ENCODE peak calls at places on chromosomes 2 and 18, in four cellular contexts. E is pancreas, P is heart right ventricle, H is prostate gland. V is an unnamed sample.
A peak's percentile ranks its signal among the peaks of the same experiment; 100 is the strongest.

GRCh38 chr2:2763351-2763997 is 432.4 kb upstream of the MYT1L start:
- DNase-seq in P (no peak), H (no peak), E (no peak), V (no peak)

GRCh38 chr2:237358721-237359595 is 55.0 kb downstream of the COL6A3 start:
- DNase-seq in E (no peak), H (no peak), P (no peak), V (no peak)

GRCh38 chr2:63866009-63866709 is 24.5 kb downstream of the UGP2 start:
- DNase-seq in E (no peak), P (no peak), H (no peak), V (no peak)

GRCh38 chr2:138787053-138787666 is 7.0 kb upstream of the NXPH2 start:
- DNase-seq in H (no peak), E (no peak), P (no peak), V (peak; percentile 25)

GRCh38 chr18:71443726-71444480 is 1100.2 kb downstream of the CBLN2 start:
- DNase-seq in P (no peak), H (no peak), E (no peak), V (no peak)

GRCh38 chr2:64133828-64134227 is 10.4 kb downstream of the PELI1 start:
- DNase-seq in E (no peak), P (no peak), H (no peak), V (no peak)

GRCh38 chr2:218027426-218028188 is 24.8 kb upstream of the TNS1 start:
- DNase-seq in P (no peak), H (no peak), E (no peak), V (no peak)

GRCh38 chr2:191255756-191256312 is 10.6 kb downstream of the MYO1B start:
- DNase-seq in H (no peak), P (no peak), E (no peak), V (no peak)

GRCh38 chr18:43422483-43422882 is 145.2 kb upstream of the SYT4 start:
- DNase-seq in P (no peak), E (no peak), H (no peak), V (peak; percentile 95)

GRCh38 chr18:41618135-41618534 is 336.9 kb upstream of the PIK3C3 start:
- DNase-seq in H (no peak), E (no peak), P (no peak), V (no peak)

GRCh38 chr2:219228026-219228744 is 1.3 kb downstream of the ATG9A start:
- DNase-seq in H (no peak), E (no peak), P (no peak), V (no peak)

GRCh38 chr2:28896906-28897305 is 2.4 kb downstream of the WDR43 start:
- DNase-seq in E (no peak), P (no peak), H (no peak), V (no peak)

GRCh38 chr2:237904806-237905599 is 45.6 kb downstream of the RAMP1 start:
- DNase-seq in H (no peak), E (no peak), P (peak; percentile 74), V (no peak)

GRCh38 chr2:224146356-224147160 is 107.5 kb upstream of the SERPINE2 start:
- DNase-seq in P (no peak), E (no peak), H (no peak), V (no peak)

GRCh38 chr18:67302043-67302442 is 214.5 kb downstream of the DSEL start:
- DNase-seq in E (no peak), P (no peak), H (no peak), V (no peak)

GRCh38 chr2:72955188-72956049 is 38.1 kb downstream of the EMX1 start:
- DNase-seq in H (no peak), E (no peak), P (no peak), V (no peak)

GRCh38 chr2:105502625-105503334 is 103.9 kb upstream of the FHL2 start:
- DNase-seq in H (no peak), P (no peak), E (no peak), V (no peak)

GRCh38 chr18:12991839-12992216 is 666 bp downstream of the CEP192 start:
- DNase-seq in H (no peak), P (no peak), E (no peak), V (no peak)

GRCh38 chr2:108786008-108786353 is 590 bp upstream of the CCDC138 start:
- DNase-seq in H (no peak), E (no peak), P (no peak), V (no peak)
- H3K4me3 ChIP-seq in H (peak overlapping the region; percentile 65), E (peak overlapping the region; percentile 75), P (peak overlapping the region; percentile 69), V (peak overlapping the region; percentile 76)

GRCh38 chr2:47520825-47521665 is 118.1 kb downstream of the MSH2 start:
- DNase-seq in P (peak; percentile 29), H (peak; percentile 6), E (peak; percentile 37), V (no peak)
- H3K4me3 ChIP-seq in P (peak overlapping the region; percentile 46), H (peak overlapping the region; percentile 28), E (peak overlapping the region; percentile 12), V (no peak overlapping the region)

GRCh38 chr2:67845557-67846114 is 217.2 kb downstream of the C1D start:
- DNase-seq in P (no peak), H (no peak), E (no peak), V (no peak)

GRCh38 chr2:67844024-67844540 is 218.7 kb downstream of the C1D start:
- DNase-seq in H (no peak), E (no peak), P (no peak), V (no peak)

GRCh38 chr2:67848551-67848950 is 214.3 kb downstream of the C1D start:
- DNase-seq in H (no peak), E (no peak), P (no peak), V (no peak)

GRCh38 chr2:67842375-67842959 is 220.3 kb downstream of the C1D start:
- DNase-seq in E (no peak), P (no peak), H (no peak), V (no peak)

GRCh38 chr2:67846341-67847070 is 216.3 kb downstream of the C1D start:
- DNase-seq in E (peak; percentile 88), P (peak; percentile 81), H (peak; percentile 95), V (peak; percentile 81)
- H3K4me3 ChIP-seq in E (no peak overlapping the region), P (peak overlapping the region; percentile 27), H (no peak overlapping the region), V (peak overlapping the region; percentile 6)

GRCh38 chr2:165877565-165878550 is 75.7 kb downstream of the TTC21B start:
- DNase-seq in P (no peak), H (no peak), E (no peak), V (no peak)
- H3K4me3 ChIP-seq in P (no peak overlapping the region), H (no peak overlapping the region), E (no peak overlapping the region), V (no peak overlapping the region)

GRCh38 chr2:174594451-174594850 is 3.2 kb downstream of the WIPF1 start:
- DNase-seq in H (no peak), P (no peak), E (no peak), V (no peak)

GRCh38 chr2:174595904-174596397 is 1.7 kb downstream of the WIPF1 start:
- DNase-seq in H (no peak), P (no peak), E (no peak), V (no peak)

GRCh38 chr2:174596994-174597346 is 634 bp downstream of the WIPF1 start:
- DNase-seq in E (no peak), P (no peak), H (no peak), V (no peak)

GRCh38 chr2:174593574-174594203 is 3.9 kb downstream of the WIPF1 start:
- DNase-seq in P (peak; percentile 42), H (no peak), E (no peak), V (no peak)

DNA sequence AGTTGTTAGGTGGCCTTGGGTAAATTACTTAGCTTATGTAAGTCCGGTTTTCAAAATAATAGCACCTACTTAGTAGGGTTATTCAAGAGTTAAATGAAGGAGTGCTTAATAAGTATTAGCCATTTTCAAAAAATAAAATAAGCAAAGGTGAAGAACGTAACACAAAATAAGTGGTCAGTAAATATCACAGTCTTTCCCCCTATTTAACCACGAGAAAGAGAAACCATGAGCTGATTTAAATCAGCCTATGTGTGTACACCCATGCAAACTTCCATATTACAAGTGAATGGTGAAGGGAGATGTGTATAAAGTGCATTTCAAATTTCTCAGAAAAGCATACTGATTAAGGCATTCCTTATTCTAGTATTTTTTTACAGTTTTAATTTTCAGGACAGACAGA is 2.2 kb downstream of the WIPF1 start:
- DNase-seq in H (no peak), P (no peak), E (no peak), V (no peak)
- H3K4me3 ChIP-seq in H (no peak overlapping the region), P (peak overlapping the region; percentile 9), E (no peak overlapping the region), V (no peak overlapping the region)

GRCh38 chr18:46601338-46601908 is 55.6 kb downstream of the LOXHD1 start:
- DNase-seq in H (no peak), E (no peak), P (no peak), V (no peak)
- H3K4me3 ChIP-seq in H (no peak overlapping the region), E (no peak overlapping the region), P (peak overlapping the region; percentile 40), V (no peak overlapping the region)

DNA sequence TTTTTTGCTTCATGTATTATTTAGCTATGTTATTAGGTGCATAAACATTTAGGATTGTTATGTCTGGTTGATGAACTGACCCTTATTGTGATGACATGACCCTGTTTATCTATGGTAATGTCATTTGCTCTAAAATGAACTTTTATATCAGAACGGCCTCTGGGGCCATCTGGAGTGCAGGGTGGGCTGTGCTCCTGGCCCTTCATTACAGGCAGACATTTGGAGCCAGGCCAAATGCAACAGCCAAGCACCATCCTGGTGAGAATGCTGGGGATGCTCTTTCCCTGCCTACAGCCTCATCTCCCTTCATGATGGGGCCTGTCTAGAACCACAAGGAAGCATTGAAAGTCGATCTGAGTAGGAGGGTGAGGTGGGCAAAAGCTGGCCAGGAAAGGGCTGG is 38.0 kb downstream of the HJURP start:
- DNase-seq in H (no peak), E (no peak), P (no peak), V (no peak)
- H3K4me3 ChIP-seq in H (no peak overlapping the region), E (no peak overlapping the region), P (no peak overlapping the region), V (no peak overlapping the region)

V was measured in LNCaP clone FGC.